ENCODE peak calls at places on chromosomes 5 and 9, in four cellular contexts. I is mesenchymal stem cell, N is A673, L is iPS DF 6.9. V is an unnamed sample. For H3K27me3 and H3K36me3, the result is how much of the 10 kb centered on the place peaks cover.

GRCh38 chr5:170078931-170079330 is 26.8 kb upstream of the FOXI1 start:
- DNase-seq in I (no peak), N (no peak), L (no peak), V (no peak)

GRCh38 chr5:143673676-143674468 is 138.1 kb upstream of the HMHB1 start:
- DNase-seq in I (no peak), N (no peak), L (no peak), V (no peak)

GRCh38 chr5:95668728-95669127 is 14.1 kb downstream of the SPATA9 start:
- DNase-seq in I (peak), N (no peak), L (no peak), V (no peak)

GRCh38 chr5:142364251-142365145 is 39.7 kb upstream of the SPRY4 start:
- DNase-seq in I (peak), N (peak), L (no peak), V (peak)

GRCh38 chr5:58150936-58151335 is 308.9 kb downstream of the PLK2 start:
- DNase-seq in I (no peak), N (no peak), L (no peak), V (no peak)

GRCh38 chr5:38824821-38825220 is 21.0 kb upstream of the OSMR start:
- DNase-seq in I (peak), N (no peak), L (no peak), V (no peak)

GRCh38 chr5:65459995-65460394 is 21.7 kb downstream of the ADAMTS6 start:
- DNase-seq in I (no peak), N (no peak), L (no peak), V (no peak)

GRCh38 chr9:118360036-118360435 is 655.8 kb downstream of the TLR4 start:
- DNase-seq in I (no peak), N (no peak), L (no peak), V (no peak)

GRCh38 chr9:3868012-3868411 is 342.2 kb upstream of the RFX3 start:
- DNase-seq in I (peak), N (no peak), L (no peak), V (no peak)

GRCh38 chr5:32390819-32391591 is 53.5 kb downstream of the ZFR start:
- DNase-seq in I (peak), N (no peak), L (no peak), V (no peak)

GRCh38 chr5:30376848-30377247 is 816.6 kb upstream of the CDH6 start:
- DNase-seq in I (no peak), N (no peak), L (no peak), V (no peak)

GRCh38 chr5:95817430-95817829 is 5.1 kb downstream of the GLRX start:
- DNase-seq in I (peak), N (no peak), L (no peak), V (no peak)

GRCh38 chr5:83718936-83719495 is 1.6 kb downstream of the HAPLN1 start:
- DNase-seq in I (peak), N (no peak), L (no peak), V (no peak)

GRCh38 chr5:151630088-151630487 is 39.0 kb upstream of the FAT2 start:
- DNase-seq in I (no peak), N (no peak), L (no peak), V (no peak)

GRCh38 chr9:38443181-38443580 is 18.9 kb upstream of the IGFBPL1 start:
- DNase-seq in I (peak), N (no peak), L (no peak), V (no peak)

GRCh38 chr9:101705135-101705661 is 33.2 kb downstream of the GRIN3A start:
- DNase-seq in I (no peak), N (peak), L (peak), V (peak)
- H3K4me3 ChIP-seq in I (peak), N (no peak), L (peak), V (peak)

GRCh38 chr9:137161558-137162483 is 8.0 kb downstream of the LRRC26 start:
- DNase-seq in I (no peak), N (peak), L (no peak), V (peak)

GRCh38 chr9:137162505-137163100 is 7.2 kb downstream of the LRRC26 start:
- DNase-seq in I (no peak), N (no peak), L (no peak), V (peak)

GRCh38 chr9:137164370-137165249 is 5.2 kb downstream of the LRRC26 start:
- DNase-seq in I (no peak), N (no peak), L (no peak), V (peak)

GRCh38 chr9:137163805-137164204 is 6.0 kb downstream of the LRRC26 start:
- DNase-seq in I (no peak), N (no peak), L (no peak), V (peak)

GRCh38 chr9:137163101-137163661 is 6.7 kb downstream of the LRRC26 start:
- DNase-seq in I (peak), N (peak), L (no peak), V (peak)
- H3K27me3 ChIP-seq in I (half or more), N (half or more), L (under half), V (half or more)

DNA sequence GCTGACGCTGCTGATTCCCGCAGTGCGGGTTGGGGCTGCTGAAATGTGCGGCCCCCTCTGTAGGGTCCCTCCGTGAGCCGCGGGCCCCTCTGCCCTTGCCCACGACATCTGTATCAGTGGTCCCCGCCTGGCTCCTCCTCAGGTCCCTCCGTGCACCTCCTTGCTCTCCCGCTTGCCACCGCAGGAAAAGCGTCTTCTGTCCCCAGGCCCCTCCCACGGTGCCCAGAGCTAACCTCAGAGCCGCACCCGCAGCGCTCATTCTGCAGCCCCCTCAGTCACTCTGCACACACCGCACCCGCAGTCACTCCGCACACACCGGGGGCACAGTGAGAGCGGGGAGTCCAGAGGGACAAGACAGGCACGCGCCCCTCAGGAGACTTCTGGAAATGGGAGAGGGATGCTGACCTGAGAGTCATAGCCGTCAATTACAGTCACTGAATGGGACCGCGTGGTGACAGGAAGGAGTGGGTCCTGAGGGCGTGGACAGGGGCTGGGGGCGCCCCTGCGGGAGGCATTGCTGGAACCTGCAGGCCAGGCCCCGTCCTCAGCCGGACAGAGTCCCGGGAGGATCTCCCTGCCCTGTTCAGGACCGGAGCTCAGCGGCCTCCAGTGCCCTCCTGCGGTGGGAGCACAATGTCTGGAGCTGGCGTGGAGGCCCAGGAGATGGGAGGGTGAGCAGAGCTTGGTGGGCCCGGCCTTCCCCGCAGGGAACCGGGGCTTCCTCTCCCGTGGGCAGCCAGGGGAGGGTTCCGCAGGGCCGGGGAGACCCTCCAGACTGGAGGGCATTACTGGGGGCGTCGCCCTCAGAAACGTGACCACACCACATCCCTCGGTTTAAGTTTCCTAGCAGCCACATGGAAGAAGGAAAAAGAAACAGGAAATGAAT is 66.1 kb upstream of the CTSL start:
- DNase-seq in I (no peak), N (no peak), L (no peak), V (no peak)
- H3K36me3 ChIP-seq in I (under half), N (half or more), L (under half), V (under half)

GRCh38 chr5:45696206-45696836 is at the start of gene HCN1:
- DNase-seq in I (peak), N (peak), L (peak), V (peak)
- H3K4me3 ChIP-seq in I (peak), N (peak), L (peak), V (peak)

GRCh38 chr5:157681048-157681447 is 9.7 kb downstream of the C5orf52 start:
- DNase-seq in I (no peak), N (no peak), L (no peak), V (no peak)
- H3K27me3 ChIP-seq in I (under half), N (under half), L (under half), V (under half)

GRCh38 chr9:134836406-134836970 is 44.1 kb upstream of the FCN2 start:
- DNase-seq in I (no peak), N (no peak), L (no peak), V (no peak)

GRCh38 chr9:134834217-134834956 is 46.2 kb upstream of the FCN2 start:
- DNase-seq in I (no peak), N (no peak), L (no peak), V (no peak)

GRCh38 chr9:134835455-134835854 is 45.2 kb upstream of the FCN2 start:
- DNase-seq in I (no peak), N (no peak), L (no peak), V (no peak)

GRCh38 chr9:134835987-134836386 is 44.6 kb upstream of the FCN2 start:
- DNase-seq in I (no peak), N (no peak), L (no peak), V (no peak)

DNA sequence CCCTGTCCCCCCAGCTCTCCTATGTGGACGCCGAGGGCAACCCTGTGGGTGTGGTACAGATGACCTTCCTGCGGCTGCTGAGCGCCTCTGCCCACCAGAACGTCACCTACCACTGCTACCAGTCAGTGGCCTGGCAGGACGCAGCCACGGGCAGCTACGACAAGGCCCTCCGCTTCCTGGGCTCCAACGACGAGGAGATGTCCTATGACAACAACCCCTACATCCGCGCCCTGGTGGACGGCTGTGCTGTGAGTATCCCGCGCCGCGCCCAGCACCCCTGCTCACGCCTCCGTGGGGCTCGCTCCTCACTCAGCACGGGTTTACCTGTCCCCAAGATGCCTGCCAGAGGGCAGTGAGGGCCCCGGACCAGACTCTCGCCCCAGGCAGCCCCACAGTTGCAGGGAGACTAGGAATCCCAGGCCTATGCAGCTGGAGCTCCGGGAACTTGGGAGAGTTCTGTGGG is 45.6 kb upstream of the FCN2 start:
- DNase-seq in I (no peak), N (no peak), L (no peak), V (no peak)
- H3K36me3 ChIP-seq in I (half or more), N (under half), L (under half), V (under half)